ENCODE peak calls at places on chromosomes 11 and 22, in six cellular contexts. K, I, T, G, R and O are unnamed samples.

GRCh38 chr11:45322891-45323597 is 36.9 kb upstream of the SYT13 start:
- DNase-seq in K (no peak), I (no peak), T (no peak), G (no peak), R (no peak), O (no peak)

GRCh38 chr11:38226684-38227083 is 1628.6 kb upstream of the RAG2 start:
- DNase-seq in K (no peak), I (no peak), T (no peak), G (no peak), R (peak), O (no peak)

GRCh38 chr11:111105566-111105965 is 140.0 kb upstream of the POU2AF2 start:
- DNase-seq in K (no peak), I (no peak), T (no peak), G (no peak), R (no peak), O (no peak)

GRCh38 chr11:63805844-63806415 is 7.3 kb upstream of the SPINDOC start:
- DNase-seq in K (no peak), I (no peak), T (no peak), G (no peak), R (no peak), O (no peak)

GRCh38 chr11:118572914-118573550 is 823 bp downstream of the ARCN1 start:
- DNase-seq in K (no peak), I (no peak), T (peak), G (peak), R (no peak), O (no peak)

GRCh38 chr11:125062196-125062930 is 742 bp upstream of the SLC37A2 start:
- DNase-seq in K (no peak), I (no peak), T (no peak), G (peak), R (peak), O (no peak)

GRCh38 chr11:118343981-118344521 is at the start of gene CD3G:
- DNase-seq in K (no peak), I (no peak), T (no peak), G (no peak), R (no peak), O (no peak)

GRCh38 chr11:12727556-12728070 is 53.4 kb downstream of the TEAD1 start:
- DNase-seq in K (peak), I (no peak), T (no peak), G (no peak), R (no peak), O (no peak)

GRCh38 chr11:111378773-111379499 is at the start of gene POU2AF1:
- DNase-seq in K (no peak), I (peak), T (no peak), G (no peak), R (no peak), O (no peak)

GRCh38 chr11:45530776-45531175 is 134.6 kb downstream of the CHST1 start:
- DNase-seq in K (no peak), I (no peak), T (no peak), G (no peak), R (no peak), O (no peak)

GRCh38 chr11:101612481-101612880 is 28.7 kb upstream of the TRPC6 start:
- DNase-seq in K (no peak), I (no peak), T (no peak), G (no peak), R (no peak), O (no peak)

GRCh38 chr11:4606231-4607015 is 1.6 kb downstream of the TRIM68 start:
- DNase-seq in K (no peak), I (no peak), T (peak), G (no peak), R (no peak), O (peak)

GRCh38 chr11:110128161-110128560 is 35.0 kb downstream of the ZC3H12C start:
- DNase-seq in K (peak), I (no peak), T (no peak), G (no peak), R (no peak), O (no peak)

GRCh38 chr11:97995874-97996273 is 1024.9 kb upstream of the CNTN5 start:
- DNase-seq in K (no peak), I (no peak), T (no peak), G (no peak), R (no peak), O (no peak)

GRCh38 chr11:9662273-9662672 is 1.6 kb upstream of the SWAP70 start:
- DNase-seq in K (no peak), I (no peak), T (no peak), G (peak), R (no peak), O (no peak)

GRCh38 chr11:116506446-116506845 is 266.3 kb downstream of the BUD13 start:
- DNase-seq in K (no peak), I (no peak), T (no peak), G (no peak), R (no peak), O (no peak)

GRCh38 chr11:48108231-48109045 is 108.2 kb upstream of the OR4B1 start:
- DNase-seq in K (no peak), I (no peak), T (no peak), G (peak), R (no peak), O (no peak)

GRCh38 chr11:108223449-108224149 is 732 bp downstream of the ATM start:
- DNase-seq in K (no peak), I (no peak), T (no peak), G (peak), R (no peak), O (no peak)

GRCh38 chr11:120209750-120210650 is 832 bp upstream of the OAF start:
- DNase-seq in K (no peak), I (no peak), T (no peak), G (no peak), R (no peak), O (no peak)

GRCh38 chr11:27420722-27421572 is 51.6 kb downstream of the LGR4 start:
- DNase-seq in K (no peak), I (no peak), T (peak), G (peak), R (no peak), O (no peak)

GRCh38 chr11:693415-693831 is 1.6 kb downstream of the DEAF1 start:
- DNase-seq in K (no peak), I (no peak), T (no peak), G (peak), R (no peak), O (no peak)

GRCh38 chr11:693887-694562 is 997 bp downstream of the DEAF1 start:
- DNase-seq in K (no peak), I (no peak), T (no peak), G (no peak), R (no peak), O (no peak)

GRCh38 chr11:695332-695605 is 247 bp upstream of the DEAF1 start:
- DNase-seq in K (no peak), I (no peak), T (no peak), G (no peak), R (no peak), O (no peak)

GRCh38 chr11:695606-696381 is at the start of gene TMEM80:
- DNase-seq in K (peak), I (peak), T (peak), G (peak), R (peak), O (peak)

DNA sequence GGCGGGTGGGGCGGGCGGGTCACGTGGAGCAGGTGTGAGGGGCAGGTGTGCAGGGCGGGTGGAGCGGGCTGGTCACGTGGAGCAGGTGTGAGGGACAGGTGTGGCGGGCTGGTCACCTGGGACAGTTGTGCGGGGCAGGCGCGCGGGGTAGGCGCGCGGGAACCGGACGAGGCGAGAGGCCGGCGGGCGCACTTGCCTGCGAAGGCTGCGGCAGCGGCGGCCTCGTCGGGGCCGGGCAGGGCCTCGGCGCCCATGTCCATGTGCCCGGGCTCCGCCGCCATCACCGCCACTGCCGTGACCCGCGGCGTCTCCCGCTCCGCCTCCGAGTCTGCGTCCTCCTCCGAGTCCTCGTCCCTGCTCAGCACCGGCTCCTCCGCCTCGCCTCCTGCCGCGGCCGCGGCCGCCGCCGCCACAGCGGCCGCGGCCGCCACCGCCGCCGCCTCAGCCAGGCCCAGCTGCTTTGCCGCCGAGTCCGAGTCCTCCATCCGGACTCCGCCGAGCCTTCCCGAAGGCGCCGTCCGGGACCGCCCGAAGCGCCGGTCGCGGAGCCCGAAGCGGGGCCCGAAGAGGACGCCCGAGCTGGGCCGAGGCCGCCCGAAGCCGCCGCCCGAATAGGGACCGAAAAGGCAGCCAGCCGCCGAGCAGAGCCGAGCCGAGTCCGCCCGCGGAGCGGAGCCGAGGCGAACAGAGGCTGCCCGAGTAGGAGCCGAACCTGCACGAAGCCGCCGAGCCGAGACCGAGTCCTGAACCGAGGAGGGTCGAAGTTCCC is at the start of gene DEAF1:
- DNase-seq in K (peak), I (peak), T (peak), G (peak), R (peak), O (peak)
- H3K4me3 ChIP-seq in K (peak), I (peak), T (peak), G (peak), R (peak), O (peak)

GRCh38 chr22:27615408-27615807 is 186.1 kb downstream of the MN1 start:
- DNase-seq in K (no peak), I (no peak), T (no peak), G (no peak), R (no peak), O (no peak)

GRCh38 chr22:27616033-27616432 is 185.5 kb downstream of the MN1 start:
- DNase-seq in K (no peak), I (no peak), T (no peak), G (no peak), R (no peak), O (no peak)

GRCh38 chr22:27614291-27615007 is 187.1 kb downstream of the MN1 start:
- DNase-seq in K (no peak), I (peak), T (no peak), G (no peak), R (no peak), O (no peak)

GRCh38 chr22:27620367-27621154 is 181.0 kb downstream of the MN1 start:
- DNase-seq in K (no peak), I (peak), T (peak), G (no peak), R (no peak), O (no peak)

DNA sequence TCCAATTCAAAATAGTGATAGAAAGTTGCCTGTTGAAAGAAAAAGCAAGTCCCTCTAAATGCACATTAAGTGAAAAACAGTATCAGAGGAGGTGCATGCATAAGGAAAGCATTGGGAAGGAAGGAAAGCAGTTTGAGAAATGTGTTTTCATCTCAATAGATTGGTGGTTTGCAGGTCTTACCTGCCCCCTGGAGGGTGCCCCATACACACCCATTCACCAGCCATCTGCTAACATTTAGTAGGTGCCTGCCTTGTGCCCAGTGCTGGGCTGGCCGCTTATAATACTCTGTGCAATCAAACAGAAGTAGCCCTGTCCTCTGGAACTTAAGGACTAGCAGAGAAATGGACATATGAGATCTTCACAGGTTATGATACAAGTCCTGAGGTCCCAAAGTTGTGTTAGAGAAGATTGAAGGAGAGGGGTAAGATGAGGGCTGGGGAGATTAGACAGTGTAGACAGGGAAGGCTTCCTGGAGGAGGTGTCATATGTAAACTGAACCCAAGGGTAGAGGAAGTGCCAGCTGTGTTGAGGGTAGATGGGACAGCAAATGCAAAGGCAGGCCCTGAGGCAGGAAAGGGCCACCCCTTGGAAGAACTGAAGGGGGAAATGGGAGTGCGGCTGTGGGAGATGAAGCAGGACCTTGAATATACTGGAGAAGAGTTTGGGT is 184.2 kb downstream of the MN1 start:
- DNase-seq in K (no peak), I (no peak), T (no peak), G (no peak), R (no peak), O (no peak)
- TF ChIP-seq CTCF in K (no peak), I (no peak), T (peak), G (no peak), R (no peak), O (no peak)

GRCh38 chr22:46564084-46564714 is 26.8 kb upstream of the CELSR1 start:
- DNase-seq in K (no peak), I (peak), T (no peak), G (no peak), R (no peak), O (no peak)

GRCh38 chr22:46561435-46561905 is 24.1 kb upstream of the CELSR1 start:
- DNase-seq in K (no peak), I (no peak), T (no peak), G (peak), R (peak), O (peak)

GRCh38 chr22:46557736-46558480 is 20.5 kb upstream of the CELSR1 start:
- DNase-seq in K (no peak), I (no peak), T (peak), G (no peak), R (no peak), O (no peak)

GRCh38 chr22:46563381-46564083 is 26.1 kb upstream of the CELSR1 start:
- DNase-seq in K (no peak), I (peak), T (peak), G (peak), R (peak), O (no peak)

GRCh38 chr22:46560696-46561295 is 23.4 kb upstream of the CELSR1 start:
- DNase-seq in K (no peak), I (no peak), T (no peak), G (peak), R (no peak), O (no peak)
- H3K4me3 ChIP-seq in K (no peak), I (no peak), T (no peak), G (peak), R (no peak), O (peak)

DNA sequence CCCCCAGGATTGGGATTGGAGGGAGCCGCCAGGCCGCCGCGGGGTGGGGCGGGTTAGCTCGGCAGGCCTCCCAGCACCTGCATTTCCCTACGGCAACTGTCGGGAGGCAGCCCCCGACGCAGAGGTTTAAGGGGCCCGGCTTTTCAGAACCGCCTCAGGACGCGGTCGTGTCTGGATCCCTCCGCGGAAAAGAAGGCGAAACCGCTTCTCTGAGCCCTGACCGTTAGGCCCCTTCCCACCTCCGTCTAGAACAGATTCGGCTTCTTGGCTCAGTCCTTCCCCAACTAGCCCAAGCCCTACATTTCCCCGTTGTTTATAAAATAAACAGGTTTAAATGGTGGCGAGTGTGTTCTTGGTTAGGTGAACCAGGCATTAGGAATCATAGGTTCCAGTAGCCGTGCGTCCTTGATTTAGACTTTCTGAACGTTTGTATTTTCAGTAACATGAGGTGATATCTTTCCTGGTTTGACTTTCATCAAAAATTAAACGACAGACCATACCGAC is 1.0 kb upstream of the HSPA8 start:
- DNase-seq in K (no peak), I (peak), T (no peak), G (peak), R (peak), O (no peak)
- TF ChIP-seq CTCF in K (no peak), I (no peak), T (no peak), G (no peak), R (no peak), O (no peak)

DNA sequence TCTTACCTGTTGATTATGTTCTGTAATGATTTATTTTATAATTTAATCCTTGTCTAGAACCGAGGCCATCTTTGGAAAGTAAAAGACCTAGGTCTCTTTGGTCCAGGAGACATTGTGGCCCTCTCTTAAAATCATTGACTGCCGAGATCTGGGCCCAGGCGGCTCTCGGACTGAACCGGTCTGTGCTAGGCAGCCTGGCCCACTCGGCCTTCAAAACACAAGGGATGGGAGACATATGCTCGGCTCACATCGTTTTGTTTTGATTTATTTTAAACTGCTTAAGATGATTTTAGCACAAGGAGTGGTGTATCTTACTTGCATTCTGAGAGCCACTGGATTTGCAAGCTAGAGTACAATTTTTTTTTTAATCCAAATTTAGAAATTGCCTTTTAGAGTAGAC is 80.2 kb upstream of the WNT7B start:
- DNase-seq in K (no peak), I (no peak), T (no peak), G (no peak), R (no peak), O (no peak)
- H3K4me3 ChIP-seq in K (peak), I (no peak), T (no peak), G (no peak), R (no peak), O (peak)

DNA sequence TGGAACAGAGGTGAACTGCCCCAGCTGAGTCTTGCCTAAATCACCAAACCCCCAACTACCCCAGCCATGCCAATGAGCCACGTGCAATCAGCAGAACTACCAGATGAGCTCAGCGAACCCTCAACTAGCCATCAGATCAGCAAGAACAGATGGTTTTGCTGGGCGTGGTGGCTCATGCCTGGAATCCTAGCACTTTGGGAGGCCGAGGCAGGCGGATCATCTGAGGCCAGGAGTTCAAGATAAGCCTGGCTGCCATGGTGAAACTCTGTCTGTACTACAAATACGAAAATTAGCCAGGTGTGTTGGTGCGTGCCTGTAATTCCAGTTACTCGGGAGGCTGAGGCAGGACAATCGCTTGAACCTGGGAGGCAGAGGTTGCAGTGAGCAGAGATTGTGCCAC is 374.3 kb downstream of the NXPE2 start:
- DNase-seq in K (no peak), I (no peak), T (no peak), G (no peak), R (no peak), O (no peak)
- TF ChIP-seq CTCF in K (no peak), I (no peak), T (no peak), G (no peak), R (no peak), O (no peak)

DNA sequence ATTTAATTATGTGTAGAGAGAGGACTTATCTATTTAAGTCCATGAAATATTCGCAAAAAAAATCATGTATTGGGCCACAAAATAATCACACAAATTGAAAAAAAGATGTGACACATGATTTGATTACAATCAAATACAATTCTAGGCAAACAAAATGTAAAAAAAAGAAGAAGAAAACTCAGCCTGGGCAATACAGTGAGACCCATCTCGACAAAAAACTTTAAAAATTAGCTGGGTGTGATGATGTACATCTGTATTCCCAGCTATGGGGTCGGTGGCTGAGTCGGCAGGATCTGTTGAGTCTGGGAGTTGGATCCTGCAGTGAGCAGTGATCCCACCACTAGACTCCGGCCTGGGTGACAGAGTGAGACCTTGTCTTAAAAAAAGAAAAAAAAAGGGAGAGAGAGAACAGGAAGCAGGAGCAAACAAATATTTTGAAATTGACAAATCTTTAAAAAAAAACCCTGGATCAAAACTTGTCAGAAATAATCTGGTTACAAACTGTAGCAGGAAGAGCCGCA is 3.1 kb upstream of the TYMP start:
- DNase-seq in K (no peak), I (no peak), T (no peak), G (no peak), R (no peak), O (no peak)
- H3K4me3 ChIP-seq in K (no peak), I (no peak), T (no peak), G (no peak), R (no peak), O (no peak)

DNA sequence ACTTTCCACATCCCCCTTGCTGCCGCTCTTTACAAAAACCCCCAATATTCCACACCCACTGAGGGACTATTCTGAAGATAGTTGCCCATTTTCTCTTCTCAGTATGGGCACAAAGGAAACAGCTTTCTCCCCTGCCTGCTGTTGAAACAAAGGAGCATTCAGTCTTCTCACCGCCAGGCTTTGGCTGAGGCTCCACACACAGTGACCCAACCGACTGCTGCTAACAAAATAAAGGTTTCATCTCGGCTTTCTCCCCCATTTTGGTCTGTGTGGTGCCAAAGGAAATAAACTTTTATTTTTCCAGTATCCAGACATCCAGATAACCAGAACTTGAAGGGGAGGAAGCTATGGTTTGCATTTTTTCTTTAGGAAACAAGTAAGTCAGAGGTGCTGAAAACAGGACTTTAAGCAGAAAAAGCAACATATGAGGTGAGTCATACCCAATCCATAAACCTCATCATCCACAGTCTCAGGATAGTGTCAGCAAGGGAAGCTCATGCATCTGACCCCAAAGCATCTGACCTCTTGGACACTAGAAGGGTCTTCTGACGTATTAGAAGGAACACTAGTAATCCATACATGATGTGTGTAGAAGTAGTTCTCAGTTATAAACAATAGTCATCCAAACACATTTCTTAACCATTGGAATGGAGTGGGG is 6.4 kb downstream of the CLMP start:
- DNase-seq in K (peak), I (no peak), T (peak), G (no peak), R (no peak), O (no peak)
- TF ChIP-seq CTCF in K (peak), I (no peak), T (no peak), G (no peak), R (peak), O (no peak)